ENCODE peak calls at places on chromosomes 5 and 9, in seven cellular contexts. One of them, this sample, is unnamed.

GRCh38 chr5:141840295-141840812 is 37.9 kb downstream of the PCDH1 start:
- DNase-seq in neural crest cell: no peak
- DNase-seq in RWPE1: no peak
- DNase-seq in AG04449: no peak
- DNase-seq in WTC11: no peak
- DNase-seq in psoas muscle: no peak
- DNase-seq in foreskin fibroblast: no peak
- DNase-seq in this sample: no peak

GRCh38 chr5:51380603-51381207 is 2.5 kb upstream of the ISL1 start:
- DNase-seq in WTC11: peak
- DNase-seq in foreskin fibroblast: no peak
- DNase-seq in psoas muscle: no peak
- DNase-seq in RWPE1: peak
- DNase-seq in neural crest cell: no peak
- DNase-seq in AG04449: no peak
- DNase-seq in this sample: peak

GRCh38 chr9:33379666-33380389 is 22.5 kb downstream of the AQP7 start:
- DNase-seq in AG04449: no peak
- DNase-seq in RWPE1: no peak
- DNase-seq in psoas muscle: no peak
- DNase-seq in foreskin fibroblast: no peak
- DNase-seq in WTC11: no peak
- DNase-seq in neural crest cell: no peak
- DNase-seq in this sample: no peak

GRCh38 chr5:131286400-131286715 is 22.5 kb downstream of the CDC42SE2 start:
- DNase-seq in AG04449: no peak
- DNase-seq in RWPE1: no peak
- DNase-seq in foreskin fibroblast: no peak
- DNase-seq in psoas muscle: no peak
- DNase-seq in neural crest cell: no peak
- DNase-seq in WTC11: no peak
- DNase-seq in this sample: no peak

GRCh38 chr9:4547016-4547415 is 56.7 kb downstream of the SLC1A1 start:
- DNase-seq in psoas muscle: no peak
- DNase-seq in foreskin fibroblast: peak
- DNase-seq in RWPE1: no peak
- DNase-seq in AG04449: peak
- DNase-seq in neural crest cell: no peak
- DNase-seq in WTC11: no peak
- DNase-seq in this sample: no peak

GRCh38 chr5:142063878-142064331 is 44.7 kb upstream of the NDFIP1 start:
- DNase-seq in foreskin fibroblast: peak
- DNase-seq in AG04449: no peak
- DNase-seq in WTC11: peak
- DNase-seq in RWPE1: no peak
- DNase-seq in neural crest cell: peak
- DNase-seq in psoas muscle: peak
- DNase-seq in this sample: peak

GRCh38 chr5:172420215-172420934 is 34.0 kb downstream of the SH3PXD2B start:
- DNase-seq in psoas muscle: peak
- DNase-seq in RWPE1: peak
- DNase-seq in neural crest cell: no peak
- DNase-seq in AG04449: peak
- DNase-seq in foreskin fibroblast: peak
- DNase-seq in WTC11: peak
- DNase-seq in this sample: no peak

GRCh38 chr5:175520321-175520720 is 42.0 kb downstream of the SFXN1 start:
- DNase-seq in AG04449: no peak
- DNase-seq in neural crest cell: no peak
- DNase-seq in RWPE1: no peak
- DNase-seq in WTC11: no peak
- DNase-seq in foreskin fibroblast: no peak
- DNase-seq in psoas muscle: no peak
- DNase-seq in this sample: no peak

GRCh38 chr9:107566596-107566995 is 77.0 kb upstream of the KLF4 start:
- DNase-seq in AG04449: no peak
- DNase-seq in foreskin fibroblast: no peak
- DNase-seq in psoas muscle: no peak
- DNase-seq in RWPE1: no peak
- DNase-seq in neural crest cell: no peak
- DNase-seq in WTC11: no peak
- DNase-seq in this sample: no peak

GRCh38 chr5:140349244-140349643 is 2.8 kb upstream of the HBEGF start:
- DNase-seq in psoas muscle: no peak
- DNase-seq in foreskin fibroblast: peak
- DNase-seq in RWPE1: no peak
- DNase-seq in WTC11: no peak
- DNase-seq in AG04449: no peak
- DNase-seq in neural crest cell: no peak
- DNase-seq in this sample: no peak

GRCh38 chr5:171835066-171835465 is 49.4 kb downstream of the SMIM23 start:
- DNase-seq in neural crest cell: no peak
- DNase-seq in WTC11: no peak
- DNase-seq in foreskin fibroblast: no peak
- DNase-seq in psoas muscle: no peak
- DNase-seq in AG04449: no peak
- DNase-seq in RWPE1: peak
- DNase-seq in this sample: no peak

GRCh38 chr5:110441035-110441434 is 285.4 kb downstream of the TMEM232 start:
- DNase-seq in foreskin fibroblast: no peak
- DNase-seq in AG04449: peak
- DNase-seq in neural crest cell: no peak
- DNase-seq in psoas muscle: no peak
- DNase-seq in RWPE1: peak
- DNase-seq in WTC11: peak
- DNase-seq in this sample: peak

GRCh38 chr5:43006411-43007202 is 33.5 kb downstream of the ANXA2R start:
- DNase-seq in RWPE1: no peak
- DNase-seq in psoas muscle: no peak
- DNase-seq in WTC11: no peak
- DNase-seq in foreskin fibroblast: no peak
- DNase-seq in AG04449: no peak
- DNase-seq in neural crest cell: no peak
- DNase-seq in this sample: no peak

GRCh38 chr9:123867034-123867433 is 62.9 kb downstream of the DENND1A start:
- DNase-seq in psoas muscle: no peak
- DNase-seq in neural crest cell: no peak
- DNase-seq in RWPE1: no peak
- DNase-seq in AG04449: no peak
- DNase-seq in WTC11: no peak
- DNase-seq in foreskin fibroblast: no peak
- DNase-seq in this sample: no peak

DNA sequence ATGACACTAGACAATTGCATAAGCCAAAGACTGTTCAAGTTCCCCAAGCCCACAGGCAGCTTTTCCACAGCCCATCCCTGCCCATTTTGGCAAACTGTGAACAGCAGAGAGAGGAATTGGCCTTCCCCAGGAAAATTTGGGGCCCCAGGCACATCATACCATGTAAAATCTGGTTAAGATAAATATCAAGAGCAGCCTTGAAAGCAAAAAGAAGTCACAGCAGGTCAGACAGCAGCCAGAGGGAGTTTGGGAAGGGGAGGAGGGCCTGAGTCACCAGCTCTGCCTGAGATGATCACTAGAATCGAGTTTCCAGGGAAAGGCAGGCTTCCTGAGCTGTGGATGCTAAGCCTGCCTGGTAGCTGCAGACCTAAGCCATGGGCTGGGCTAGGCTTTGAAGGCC is 179.2 kb downstream of the RFK start:
- DNase-seq in AG04449: peak
- DNase-seq in RWPE1: peak
- DNase-seq in neural crest cell: no peak
- DNase-seq in psoas muscle: no peak
- DNase-seq in WTC11: no peak
- DNase-seq in foreskin fibroblast: peak
- DNase-seq in this sample: no peak
- TF ChIP-seq CTCF in AG04449: no peak
- TF ChIP-seq CTCF in RWPE1: no peak
- TF ChIP-seq CTCF in neural crest cell: no peak
- TF ChIP-seq CTCF in psoas muscle: no peak
- TF ChIP-seq CTCF in WTC11: no peak
- TF ChIP-seq CTCF in foreskin fibroblast: peak
- TF ChIP-seq CTCF in this sample: no peak

GRCh38 chr9:75891277-75892167 is 1.0 kb downstream of the PCSK5 start:
- DNase-seq in WTC11: peak
- DNase-seq in foreskin fibroblast: peak
- DNase-seq in AG04449: no peak
- DNase-seq in psoas muscle: peak
- DNase-seq in neural crest cell: peak
- DNase-seq in RWPE1: no peak
- DNase-seq in this sample: peak
- TF ChIP-seq CTCF in WTC11: no peak
- TF ChIP-seq CTCF in foreskin fibroblast: no peak
- TF ChIP-seq CTCF in AG04449: no peak
- TF ChIP-seq CTCF in psoas muscle: no peak
- TF ChIP-seq CTCF in neural crest cell: no peak
- TF ChIP-seq CTCF in RWPE1: no peak
- TF ChIP-seq CTCF in this sample: no peak

GRCh38 chr9:95103385-95104087 is 214.0 kb downstream of the FANCC start:
- DNase-seq in neural crest cell: no peak
- DNase-seq in RWPE1: no peak
- DNase-seq in WTC11: peak
- DNase-seq in psoas muscle: no peak
- DNase-seq in foreskin fibroblast: no peak
- DNase-seq in AG04449: no peak
- DNase-seq in this sample: peak
- TF ChIP-seq CTCF in neural crest cell: no peak
- TF ChIP-seq CTCF in RWPE1: no peak
- TF ChIP-seq CTCF in WTC11: no peak
- TF ChIP-seq CTCF in psoas muscle: no peak
- TF ChIP-seq CTCF in foreskin fibroblast: peak
- TF ChIP-seq CTCF in AG04449: peak
- TF ChIP-seq CTCF in this sample: no peak

GRCh38 chr9:95193067-95193466 is 124.4 kb downstream of the FANCC start:
- DNase-seq in WTC11: no peak
- DNase-seq in RWPE1: no peak
- DNase-seq in psoas muscle: no peak
- DNase-seq in neural crest cell: no peak
- DNase-seq in AG04449: no peak
- DNase-seq in foreskin fibroblast: no peak
- DNase-seq in this sample: no peak
- TF ChIP-seq CTCF in WTC11: peak
- TF ChIP-seq CTCF in RWPE1: no peak
- TF ChIP-seq CTCF in psoas muscle: no peak
- TF ChIP-seq CTCF in neural crest cell: peak
- TF ChIP-seq CTCF in AG04449: no peak
- TF ChIP-seq CTCF in foreskin fibroblast: no peak
- TF ChIP-seq CTCF in this sample: no peak

DNA sequence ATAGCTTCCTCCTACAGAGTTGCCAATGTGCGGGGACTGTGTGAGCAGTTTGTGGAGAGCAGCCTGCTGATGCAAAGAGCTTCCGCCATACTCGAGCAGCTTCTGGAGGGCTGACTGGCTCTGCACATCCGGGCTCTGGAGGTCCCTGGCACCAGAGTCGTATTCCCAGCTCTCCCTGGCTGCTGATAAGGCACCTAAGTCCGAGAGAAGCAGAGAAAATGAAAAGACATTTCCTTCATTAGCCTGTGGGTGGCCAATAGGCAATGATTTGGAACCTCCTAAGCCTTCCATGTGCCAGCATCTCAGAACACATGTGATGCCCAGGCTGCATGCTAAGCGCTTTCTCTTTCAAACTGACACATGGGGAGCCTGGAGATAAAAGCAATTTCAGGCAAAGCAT is 94.3 kb downstream of the TSSK1B start:
- DNase-seq in RWPE1: no peak
- DNase-seq in neural crest cell: no peak
- DNase-seq in psoas muscle: no peak
- DNase-seq in foreskin fibroblast: no peak
- DNase-seq in WTC11: no peak
- DNase-seq in AG04449: no peak
- DNase-seq in this sample: no peak
- TF ChIP-seq CTCF in RWPE1: no peak
- TF ChIP-seq CTCF in neural crest cell: no peak
- TF ChIP-seq CTCF in psoas muscle: no peak
- TF ChIP-seq CTCF in foreskin fibroblast: no peak
- TF ChIP-seq CTCF in WTC11: no peak
- TF ChIP-seq CTCF in AG04449: no peak
- TF ChIP-seq CTCF in this sample: no peak

GRCh38 chr5:132459983-132460834 is 30.4 kb downstream of the IRF1 start:
- DNase-seq in WTC11: no peak
- DNase-seq in foreskin fibroblast: no peak
- DNase-seq in psoas muscle: peak
- DNase-seq in neural crest cell: no peak
- DNase-seq in AG04449: no peak
- DNase-seq in RWPE1: no peak
- DNase-seq in this sample: no peak
- TF ChIP-seq CTCF in WTC11: no peak
- TF ChIP-seq CTCF in foreskin fibroblast: no peak
- TF ChIP-seq CTCF in psoas muscle: no peak
- TF ChIP-seq CTCF in neural crest cell: peak
- TF ChIP-seq CTCF in AG04449: no peak
- TF ChIP-seq CTCF in RWPE1: no peak
- TF ChIP-seq CTCF in this sample: peak

GRCh38 chr5:139272471-139273321 is 20.8 kb upstream of the MATR3 start:
- DNase-seq in psoas muscle: no peak
- DNase-seq in RWPE1: peak
- DNase-seq in WTC11: no peak
- DNase-seq in foreskin fibroblast: peak
- DNase-seq in AG04449: no peak
- DNase-seq in neural crest cell: no peak
- DNase-seq in this sample: no peak

GRCh38 chr5:139275536-139276297 is 17.8 kb upstream of the MATR3 start:
- DNase-seq in neural crest cell: no peak
- DNase-seq in RWPE1: peak
- DNase-seq in AG04449: no peak
- DNase-seq in WTC11: no peak
- DNase-seq in foreskin fibroblast: no peak
- DNase-seq in psoas muscle: no peak
- DNase-seq in this sample: no peak

GRCh38 chr5:139273322-139273571 is 20.3 kb upstream of the MATR3 start:
- DNase-seq in AG04449: no peak
- DNase-seq in psoas muscle: no peak
- DNase-seq in WTC11: no peak
- DNase-seq in neural crest cell: no peak
- DNase-seq in foreskin fibroblast: no peak
- DNase-seq in RWPE1: peak
- DNase-seq in this sample: no peak

GRCh38 chr5:139271201-139272027 is 22.1 kb upstream of the MATR3 start:
- DNase-seq in AG04449: peak
- DNase-seq in neural crest cell: no peak
- DNase-seq in psoas muscle: no peak
- DNase-seq in RWPE1: no peak
- DNase-seq in WTC11: no peak
- DNase-seq in foreskin fibroblast: peak
- DNase-seq in this sample: no peak

DNA sequence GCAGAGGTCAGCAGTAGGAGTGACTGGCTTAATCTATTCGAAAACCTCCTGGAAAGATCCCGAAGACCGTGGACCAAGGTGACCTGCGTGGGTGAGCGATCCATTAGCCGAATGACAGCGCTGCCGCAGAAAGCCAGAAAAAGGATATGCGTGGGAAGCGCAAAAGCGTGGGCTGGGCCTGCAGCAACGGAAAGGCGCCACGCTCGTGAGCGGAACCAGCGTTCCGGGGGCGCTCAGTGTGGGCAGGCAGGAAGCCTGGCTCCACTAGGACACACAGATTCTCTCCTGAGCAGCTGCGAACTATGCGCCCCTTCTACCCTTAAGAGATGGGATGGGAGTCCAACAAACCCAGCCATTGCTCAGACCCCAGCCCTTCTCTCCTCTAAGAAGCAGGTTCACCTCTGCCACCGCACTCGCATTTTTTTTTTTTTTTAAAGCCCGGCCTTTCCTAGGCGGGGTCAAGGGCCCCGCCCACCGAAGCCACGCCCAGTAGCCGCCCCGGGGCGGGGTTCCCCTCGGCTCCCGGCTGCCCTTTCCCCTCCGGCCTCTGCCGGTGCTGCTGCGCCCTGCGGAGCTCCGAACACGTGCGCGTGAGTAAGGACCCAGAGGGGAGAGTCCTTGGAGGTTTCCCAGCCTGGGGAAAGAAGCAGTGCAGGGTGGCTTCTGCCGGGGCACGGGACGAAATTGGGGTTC is 19.8 kb upstream of the MATR3 start:
- DNase-seq in WTC11: peak
- DNase-seq in AG04449: no peak
- DNase-seq in neural crest cell: peak
- DNase-seq in foreskin fibroblast: peak
- DNase-seq in psoas muscle: peak
- DNase-seq in RWPE1: peak
- DNase-seq in this sample: peak
- TF ChIP-seq CTCF in WTC11: no peak
- TF ChIP-seq CTCF in AG04449: no peak
- TF ChIP-seq CTCF in neural crest cell: no peak
- TF ChIP-seq CTCF in foreskin fibroblast: no peak
- TF ChIP-seq CTCF in psoas muscle: peak
- TF ChIP-seq CTCF in RWPE1: no peak
- TF ChIP-seq CTCF in this sample: no peak

This sample was measured in endothelial cell.